ENCODE peak calls at places on chromosomes 3 and 15, in seven cellular contexts. W is COLO829; R is activated T-cell treated with anti-CD3 and anti-CD28 coated beads for 1 hour; S is CD4-positive, alpha-beta T cell; N is NB4; Y is lower lobe of right lung; Q is islet precursor cell. Z is an unnamed sample.

GRCh38 chr15:61736792-61737191 is 323.5 kb downstream of the VPS13C start:
- DNase-seq in W (no peak), R (no peak), S (no peak), N (peak), Y (no peak), Q (no peak), Z (no peak)

GRCh38 chr3:23113455-23114171 is 89.5 kb upstream of the UBE2E2 start:
- DNase-seq in W (no peak), R (no peak), S (no peak), N (peak), Y (no peak), Q (no peak), Z (no peak)

GRCh38 chr15:45402955-45403892 is 24.9 kb upstream of the GATM start:
- DNase-seq in W (no peak), R (peak), S (peak), N (peak), Y (peak), Q (peak), Z (peak)

GRCh38 chr3:149783576-149783975 is 8.8 kb downstream of the ANKUB1 start:
- DNase-seq in W (peak), R (no peak), S (no peak), N (peak), Y (no peak), Q (no peak), Z (no peak)

GRCh38 chr3:197468866-197469382 is 86.8 kb downstream of the BDH1 start:
- DNase-seq in W (no peak), R (no peak), S (no peak), N (no peak), Y (no peak), Q (no peak), Z (no peak)

GRCh38 chr3:45887285-45887684 is 942 bp downstream of the CCR9 start:
- DNase-seq in W (no peak), R (no peak), S (no peak), N (no peak), Y (no peak), Q (no peak), Z (no peak)

GRCh38 chr15:70853855-70854668 is at the start of gene LARP6:
- DNase-seq in W (no peak), R (no peak), S (peak), N (peak), Y (peak), Q (peak), Z (peak)

GRCh38 chr3:128320551-128321340 is 145.9 kb downstream of the DNAJB8 start:
- DNase-seq in W (no peak), R (no peak), S (no peak), N (no peak), Y (no peak), Q (peak), Z (no peak)

GRCh38 chr3:120773932-120774331 is 31.4 kb downstream of the GTF2E1 start:
- DNase-seq in W (peak), R (no peak), S (no peak), N (no peak), Y (no peak), Q (no peak), Z (no peak)

GRCh38 chr3:128464702-128465101 is 2.0 kb downstream of the DNAJB8 start:
- DNase-seq in W (no peak), R (no peak), S (no peak), N (no peak), Y (no peak), Q (no peak), Z (no peak)

GRCh38 chr3:70108072-70108471 is 108.5 kb downstream of the SAMMSON start:
- DNase-seq in W (peak), R (no peak), S (no peak), N (peak), Y (peak), Q (peak), Z (no peak)

GRCh38 chr3:111971533-111971932 is 7.3 kb upstream of the ABHD10 start:
- DNase-seq in W (no peak), R (no peak), S (no peak), N (no peak), Y (no peak), Q (no peak), Z (no peak)

Z was measured in memory B cell.